ENCODE peak calls at places on chromosomes 2 and 18, in nine cellular contexts. A is brain microvascular endothelial cell, N is sigmoid colon, S is cardiac fibroblast, D is progenitor cell of endocrine pancreas, O is endothelial cell, E is left ventricle myocardium inferior, Z is left lung, U is MM.1S. Q is an unnamed sample.
A peak's percentile ranks its signal among the peaks of the same experiment; 100 is the strongest.

GRCh38 chr2:85435986-85436835 is 17.7 kb downstream of the SH2D6 start:
- DNase-seq in A (no peak), N (no peak), S (no peak), D (no peak), O (no peak), E (no peak), Z (no peak), U (no peak), Q (no peak)

GRCh38 chr18:76977681-76978234 is 154.8 kb downstream of the MBP start:
- DNase-seq in A (no peak), N (no peak), S (no peak), D (no peak), O (no peak), E (no peak), Z (peak; percentile 30), U (no peak), Q (no peak)

GRCh38 chr2:158009425-158009824 is 92.3 kb upstream of the UPP2 start:
- DNase-seq in A (no peak), N (no peak), S (peak; percentile 31), D (no peak), O (no peak), E (no peak), Z (no peak), U (no peak), Q (no peak)

GRCh38 chr2:149104221-149104620 is 65.7 kb downstream of the LYPD6B start:
- DNase-seq in A (no peak), N (no peak), S (no peak), D (no peak), O (no peak), E (no peak), Z (no peak), U (no peak), Q (no peak)

GRCh38 chr2:19675856-19676460 is 225.8 kb downstream of the TTC32 start:
- DNase-seq in A (no peak), N (no peak), S (no peak), D (no peak), O (no peak), E (no peak), Z (no peak), U (no peak), Q (no peak)

GRCh38 chr2:26885651-26886329 is 37.9 kb downstream of the DPYSL5 start:
- DNase-seq in A (no peak), N (no peak), S (no peak), D (no peak), O (no peak), E (no peak), Z (no peak), U (peak; percentile 27), Q (no peak)

GRCh38 chr2:40384714-40385113 is 67.2 kb downstream of the SLC8A1 start:
- DNase-seq in A (no peak), N (no peak), S (peak; percentile 79), D (no peak), O (no peak), E (no peak), Z (no peak), U (no peak), Q (no peak)

GRCh38 chr18:37564796-37565137 is 831 bp downstream of the CELF4 start:
- DNase-seq in A (peak; percentile 20), N (peak; percentile 70), S (peak; percentile 66), D (peak; percentile 82), O (peak; percentile 88), E (peak; percentile 67), Z (peak; percentile 73), U (no peak), Q (no peak)

GRCh38 chr2:63488118-63488713 is 100.1 kb downstream of the WDPCP start:
- DNase-seq in A (peak; percentile 39), N (no peak), S (peak; percentile 64), D (no peak), O (peak; percentile 11), E (no peak), Z (no peak), U (peak; percentile 26), Q (no peak)

GRCh38 chr2:3266727-3267548 is 110.7 kb downstream of the EIPR1 start:
- DNase-seq in A (no peak), N (no peak), S (no peak), D (no peak), O (no peak), E (no peak), Z (no peak), U (no peak), Q (no peak)

GRCh38 chr2:119156105-119156890 is 2.3 kb downstream of the C1QL2 start:
- DNase-seq in A (no peak), N (no peak), S (no peak), D (no peak), O (peak; percentile 33), E (no peak), Z (no peak), U (no peak), Q (no peak)

GRCh38 chr2:11533278-11534077 is at the start of gene GREB1:
- DNase-seq in A (no peak), N (no peak), S (peak; percentile 9), D (no peak), O (no peak), E (no peak), Z (no peak), U (no peak), Q (no peak)

GRCh38 chr2:191728710-191729597 is 51.0 kb downstream of the NABP1 start:
- DNase-seq in A (no peak), N (no peak), S (no peak), D (no peak), O (no peak), E (no peak), Z (no peak), U (no peak), Q (no peak)

GRCh38 chr2:43676322-43677050 is at the start of gene C1GALT1C1L:
- DNase-seq in A (peak; percentile 58), N (peak; percentile 92), S (peak; percentile 41), D (no peak), O (no peak), E (peak; percentile 74), Z (peak; percentile 85), U (no peak), Q (no peak)

GRCh38 chr2:240139011-240139441 is 1.4 kb downstream of the OTOS start:
- DNase-seq in A (no peak), N (no peak), S (no peak), D (no peak), O (no peak), E (no peak), Z (peak; percentile 62), U (no peak), Q (no peak)

GRCh38 chr18:80026363-80026762 is 7.9 kb upstream of the RBFA start:
- DNase-seq in A (no peak), N (no peak), S (no peak), D (no peak), O (no peak), E (no peak), Z (no peak), U (no peak), Q (no peak)

GRCh38 chr18:80022613-80023012 is 11.6 kb upstream of the RBFA start:
- DNase-seq in A (no peak), N (no peak), S (peak; percentile 40), D (no peak), O (no peak), E (no peak), Z (no peak), U (peak; percentile 14), Q (no peak)

DNA sequence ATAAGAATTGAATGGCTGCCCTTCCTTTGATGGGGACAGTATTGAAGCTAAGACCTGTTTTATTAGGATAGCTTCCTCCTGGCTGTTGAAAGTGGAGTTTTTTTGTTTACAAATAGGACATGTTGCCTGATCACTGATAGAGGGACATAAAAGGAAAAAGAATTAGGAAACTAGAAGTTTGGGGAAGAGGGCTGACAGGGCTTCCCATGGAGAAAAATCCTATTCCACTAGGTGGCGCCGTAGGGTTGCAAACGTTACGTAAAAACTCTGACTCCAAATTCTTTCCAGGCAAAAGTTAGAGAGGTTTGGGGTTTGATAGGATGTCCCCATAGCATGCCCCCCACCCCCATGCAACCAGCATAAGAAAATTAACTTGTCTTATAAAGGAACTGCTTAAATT is 11.1 kb upstream of the RBFA start:
- DNase-seq in A (no peak), N (no peak), S (no peak), D (no peak), O (no peak), E (no peak), Z (no peak), U (no peak), Q (no peak)
- TF ChIP-seq CTCF in A (peak; percentile 52), N (no peak), S (peak; percentile 27), D (peak; percentile 24), O (peak; percentile 70), E (no peak), Z (no peak), U (peak; percentile 32), Q (no peak)

GRCh38 chr18:48230459-48231113 is 178.6 kb downstream of the ZBTB7C start:
- DNase-seq in A (peak; percentile 60), N (no peak), S (peak; percentile 56), D (peak; percentile 62), O (peak; percentile 72), E (no peak), Z (no peak), U (peak; percentile 61), Q (no peak)
- TF ChIP-seq CTCF in A (peak; percentile 82), N (peak; percentile 21), S (peak; percentile 66), D (peak; percentile 77), O (peak; percentile 41), E (peak; percentile 53), Z (peak; percentile 41), U (peak; percentile 67), Q (no peak)

DNA sequence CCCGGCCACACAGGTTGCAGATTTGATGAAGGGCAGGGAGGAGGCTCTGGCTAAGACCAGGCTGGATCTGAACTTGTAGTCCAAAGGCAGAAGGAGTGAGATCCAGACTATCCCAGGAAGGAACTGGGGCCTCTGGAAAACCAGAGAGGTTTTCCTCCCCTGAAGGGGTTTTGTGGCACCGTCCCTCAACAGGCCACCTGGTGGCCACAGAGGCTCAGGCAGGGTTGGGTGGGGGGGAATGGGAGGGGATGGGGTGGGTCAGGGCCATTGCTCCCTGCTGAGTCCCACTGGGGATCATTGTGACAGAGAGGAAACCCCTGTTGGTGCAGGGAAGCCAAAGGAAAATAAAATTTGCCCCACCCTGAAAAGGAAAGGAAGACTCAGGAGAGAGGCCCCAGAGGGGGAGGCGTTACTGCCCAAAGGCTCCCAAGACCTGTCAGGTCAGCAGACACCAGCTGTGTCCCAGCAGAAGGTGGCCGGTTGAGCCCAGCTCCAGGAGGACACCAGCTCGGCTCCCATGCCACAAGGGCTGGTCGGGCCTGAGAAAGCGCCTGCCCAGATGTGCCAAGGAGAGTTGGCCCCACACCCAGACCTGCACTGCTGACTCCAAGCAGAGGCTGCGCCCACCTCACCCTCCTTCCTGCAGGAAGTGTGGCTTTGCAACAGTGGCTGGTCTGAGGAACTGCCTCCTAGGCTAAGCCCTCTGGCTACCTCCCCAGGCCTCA is 37.3 kb upstream of the PTMA start:
- DNase-seq in A (no peak), N (peak; percentile 71), S (no peak), D (no peak), O (no peak), E (no peak), Z (no peak), U (peak; percentile 50), Q (no peak)
- TF ChIP-seq CTCF in A (peak; percentile 46), N (peak; percentile 35), S (peak; percentile 26), D (peak; percentile 54), O (peak; percentile 32), E (peak; percentile 62), Z (no peak), U (peak; percentile 21), Q (no peak)

DNA sequence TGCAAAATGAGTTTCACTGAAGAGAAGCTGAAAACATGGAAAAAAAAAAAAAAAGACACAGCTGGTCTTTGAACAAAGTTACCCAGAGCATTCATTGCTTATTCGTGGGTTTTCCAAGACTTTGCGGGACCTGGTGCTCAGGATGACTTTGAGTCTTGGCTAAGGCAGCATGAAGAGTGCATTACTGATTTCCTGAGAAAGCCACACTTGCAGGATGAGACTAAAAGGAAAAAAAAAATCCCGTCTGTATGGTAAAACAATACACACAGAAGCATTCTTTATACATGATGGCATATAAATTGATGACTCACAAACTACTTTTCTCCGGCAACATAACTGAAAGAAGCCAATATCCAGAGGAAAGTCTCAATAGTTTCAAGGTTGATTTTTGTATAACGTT is 195.4 kb downstream of the SPP2 start:
- DNase-seq in A (peak; percentile 79), N (no peak), S (peak; percentile 68), D (no peak), O (no peak), E (no peak), Z (no peak), U (no peak), Q (no peak)
- TF ChIP-seq CTCF in A (no peak), N (no peak), S (no peak), D (no peak), O (no peak), E (no peak), Z (no peak), U (no peak), Q (no peak)